ENCODE peak calls at places on chromosomes 16 and 17, in four cellular contexts. O, N, K and B are unnamed samples.

GRCh38 chr16:46673320-46674013 is 15.5 kb downstream of the VPS35 start:
- DNase-seq in O (peak), N (no peak), K (peak), B (peak)

GRCh38 chr17:57557793-57558681 is 187.1 kb downstream of the CCDC182 start:
- DNase-seq in O (no peak), N (no peak), K (no peak), B (no peak)

GRCh38 chr16:24988593-24989338 is 26.4 kb downstream of the ARHGAP17 start:
- DNase-seq in O (peak), N (no peak), K (peak), B (peak)

GRCh38 chr17:78111012-78111726 is 17.4 kb downstream of the TMC6 start:
- DNase-seq in O (no peak), N (no peak), K (no peak), B (no peak)

GRCh38 chr17:57442914-57443571 is 186.7 kb downstream of the MSI2 start:
- DNase-seq in O (no peak), N (no peak), K (no peak), B (no peak)

GRCh38 chr17:63349478-63350000 is 96.6 kb downstream of the CYB561 start:
- DNase-seq in O (no peak), N (no peak), K (no peak), B (no peak)

GRCh38 chr17:77164483-77165030 is 23.8 kb downstream of the SEC14L1 start:
- DNase-seq in O (no peak), N (no peak), K (peak), B (no peak)

GRCh38 chr17:57572062-57572461 is 173.0 kb downstream of the CCDC182 start:
- DNase-seq in O (no peak), N (no peak), K (no peak), B (no peak)

GRCh38 chr17:69810326-69811035 is 264.5 kb upstream of the KCNJ16 start:
- DNase-seq in O (no peak), N (no peak), K (no peak), B (no peak)

GRCh38 chr17:29566473-29567361 is at the start of gene ABHD15:
- DNase-seq in O (peak), N (no peak), K (peak), B (peak)

GRCh38 chr16:354971-355441 is 2.5 kb upstream of the AXIN1 start:
- DNase-seq in O (no peak), N (no peak), K (no peak), B (no peak)

GRCh38 chr17:7176107-7176851 is 2.9 kb downstream of the ASGR1 start:
- DNase-seq in O (no peak), N (no peak), K (no peak), B (no peak)

GRCh38 chr16:85312642-85313540 is 200.6 kb upstream of the CIBAR2 start:
- DNase-seq in O (no peak), N (no peak), K (no peak), B (no peak)

GRCh38 chr17:74924250-74924948 is at the start of gene OTOP2:
- DNase-seq in O (no peak), N (no peak), K (peak), B (no peak)

GRCh38 chr16:87635541-87636049 is 33.3 kb downstream of the JPH3 start:
- DNase-seq in O (peak), N (no peak), K (peak), B (peak)

GRCh38 chr17:77287432-77288068 is 146.8 kb downstream of the SEC14L1 start:
- DNase-seq in O (peak), N (no peak), K (peak), B (peak)

GRCh38 chr16:83692224-83692623 is 115.6 kb upstream of the HSBP1 start:
- DNase-seq in O (no peak), N (no peak), K (no peak), B (no peak)

GRCh38 chr16:83686726-83687125 is 121.1 kb upstream of the HSBP1 start:
- DNase-seq in O (no peak), N (no peak), K (no peak), B (no peak)

GRCh38 chr16:83685615-83686165 is 122.1 kb upstream of the HSBP1 start:
- DNase-seq in O (no peak), N (no peak), K (no peak), B (no peak)

GRCh38 chr16:83689385-83689831 is 118.4 kb upstream of the HSBP1 start:
- DNase-seq in O (no peak), N (no peak), K (no peak), B (no peak)
- TF ChIP-seq JUND in O (no peak), N (no peak), K (peak), B (no peak)

GRCh38 chr17:48728232-48729231 is at the start of gene HOXB13:
- DNase-seq in O (peak), N (no peak), K (peak), B (no peak)
- TF ChIP-seq JUND in O (no peak), N (no peak), K (no peak), B (no peak)

DNA sequence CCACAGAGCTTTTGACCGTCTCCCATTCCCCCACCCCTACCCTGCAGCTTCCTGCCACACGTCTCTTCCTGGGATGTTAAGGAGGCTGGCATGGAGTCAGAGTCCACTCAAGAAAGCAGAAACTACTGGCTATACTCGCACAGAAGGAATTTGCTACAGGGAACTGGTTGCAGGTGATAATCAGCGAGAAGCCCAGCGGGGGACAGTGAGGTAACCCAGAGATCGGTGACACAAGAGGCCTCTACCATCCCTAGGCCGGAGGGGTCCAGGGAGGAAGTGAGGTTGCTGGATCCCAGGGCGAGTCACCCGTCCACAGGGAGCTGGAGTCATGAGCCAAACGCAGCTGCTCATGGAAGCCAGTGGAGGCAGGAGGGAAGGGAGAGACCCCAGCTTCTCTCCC is 93.7 kb downstream of the SDK2 start:
- DNase-seq in O (no peak), N (no peak), K (no peak), B (no peak)
- TF ChIP-seq JUND in O (no peak), N (no peak), K (no peak), B (no peak)

GRCh38 chr16:53022374-53022773 is 30.3 kb downstream of the CHD9NB start:
- DNase-seq in O (peak), N (no peak), K (peak), B (peak)
- TF ChIP-seq JUND in O (no peak), N (no peak), K (no peak), B (no peak)